ENCODE peak calls at places on chromosomes 1 and 21, in ten cellular contexts. One of them, this sample, is unnamed.

GRCh38 chr1:208298593-208299233 is 54.5 kb upstream of the PLXNA2 start:
- DNase-seq in brain microvascular endothelial cell: no peak
- DNase-seq in neural progenitor cell: no peak
- DNase-seq in mammary epithelial cell: no peak
- DNase-seq in body of pancreas: peak; percentile 80
- DNase-seq in cardiac muscle cell: no peak
- DNase-seq in fibroblast of lung: no peak
- DNase-seq in bronchial epithelial cell: no peak
- DNase-seq in IMR-90: no peak
- DNase-seq in MM.1S: no peak
- DNase-seq in this sample: no peak

GRCh38 chr1:68229927-68230812 is 2.2 kb downstream of the WLS start:
- DNase-seq in brain microvascular endothelial cell: no peak
- DNase-seq in neural progenitor cell: peak; percentile 68
- DNase-seq in mammary epithelial cell: peak; percentile 40
- DNase-seq in body of pancreas: no peak
- DNase-seq in cardiac muscle cell: peak; percentile 52
- DNase-seq in fibroblast of lung: peak; percentile 62
- DNase-seq in bronchial epithelial cell: no peak
- DNase-seq in IMR-90: peak; percentile 47
- DNase-seq in MM.1S: no peak
- DNase-seq in this sample: no peak

GRCh38 chr1:232369451-232369850 is 260.5 kb downstream of the SIPA1L2 start:
- DNase-seq in brain microvascular endothelial cell: peak; percentile 32
- DNase-seq in neural progenitor cell: no peak
- DNase-seq in mammary epithelial cell: no peak
- DNase-seq in body of pancreas: no peak
- DNase-seq in cardiac muscle cell: no peak
- DNase-seq in fibroblast of lung: peak; percentile 30
- DNase-seq in bronchial epithelial cell: peak; percentile 5
- DNase-seq in IMR-90: no peak
- DNase-seq in MM.1S: no peak
- DNase-seq in this sample: no peak

GRCh38 chr21:20739421-20739820 is 258.8 kb upstream of the NCAM2 start:
- DNase-seq in brain microvascular endothelial cell: no peak
- DNase-seq in neural progenitor cell: peak; percentile 7
- DNase-seq in mammary epithelial cell: no peak
- DNase-seq in body of pancreas: no peak
- DNase-seq in cardiac muscle cell: no peak
- DNase-seq in fibroblast of lung: no peak
- DNase-seq in bronchial epithelial cell: no peak
- DNase-seq in IMR-90: no peak
- DNase-seq in MM.1S: peak; percentile 13
- DNase-seq in this sample: no peak

GRCh38 chr1:21337010-21337437 is 46.8 kb upstream of the ECE1 start:
- DNase-seq in brain microvascular endothelial cell: no peak
- DNase-seq in neural progenitor cell: no peak
- DNase-seq in mammary epithelial cell: no peak
- DNase-seq in body of pancreas: no peak
- DNase-seq in cardiac muscle cell: no peak
- DNase-seq in fibroblast of lung: no peak
- DNase-seq in bronchial epithelial cell: no peak
- DNase-seq in IMR-90: no peak
- DNase-seq in MM.1S: no peak
- DNase-seq in this sample: no peak

GRCh38 chr1:54245501-54245900 is 45.5 kb downstream of the MRPL37 start:
- DNase-seq in brain microvascular endothelial cell: no peak
- DNase-seq in neural progenitor cell: no peak
- DNase-seq in mammary epithelial cell: no peak
- DNase-seq in body of pancreas: no peak
- DNase-seq in cardiac muscle cell: no peak
- DNase-seq in fibroblast of lung: peak; percentile 18
- DNase-seq in bronchial epithelial cell: no peak
- DNase-seq in IMR-90: no peak
- DNase-seq in MM.1S: no peak
- DNase-seq in this sample: no peak

GRCh38 chr1:41810446-41810845 is 108.3 kb downstream of the HIVEP3 start:
- DNase-seq in brain microvascular endothelial cell: peak; percentile 35
- DNase-seq in neural progenitor cell: peak; percentile 74
- DNase-seq in mammary epithelial cell: peak; percentile 27
- DNase-seq in body of pancreas: no peak
- DNase-seq in cardiac muscle cell: peak; percentile 71
- DNase-seq in fibroblast of lung: peak; percentile 52
- DNase-seq in bronchial epithelial cell: peak; percentile 27
- DNase-seq in IMR-90: peak; percentile 63
- DNase-seq in MM.1S: peak; percentile 67
- DNase-seq in this sample: no peak

GRCh38 chr1:2236695-2237677 is 8.9 kb downstream of the SKI start:
- DNase-seq in brain microvascular endothelial cell: no peak
- DNase-seq in neural progenitor cell: no peak
- DNase-seq in mammary epithelial cell: no peak
- DNase-seq in body of pancreas: no peak
- DNase-seq in cardiac muscle cell: no peak
- DNase-seq in fibroblast of lung: no peak
- DNase-seq in bronchial epithelial cell: no peak
- DNase-seq in IMR-90: no peak
- DNase-seq in MM.1S: no peak
- DNase-seq in this sample: no peak

GRCh38 chr1:161304927-161305871 is 4.6 kb downstream of the MPZ start:
- DNase-seq in brain microvascular endothelial cell: no peak
- DNase-seq in neural progenitor cell: no peak
- DNase-seq in mammary epithelial cell: no peak
- DNase-seq in body of pancreas: no peak
- DNase-seq in cardiac muscle cell: no peak
- DNase-seq in fibroblast of lung: no peak
- DNase-seq in bronchial epithelial cell: peak; percentile 12
- DNase-seq in IMR-90: no peak
- DNase-seq in MM.1S: no peak
- DNase-seq in this sample: no peak

GRCh38 chr1:156489166-156489934 is 11.2 kb downstream of the MEF2D start:
- DNase-seq in brain microvascular endothelial cell: no peak
- DNase-seq in neural progenitor cell: peak; percentile 77
- DNase-seq in mammary epithelial cell: no peak
- DNase-seq in body of pancreas: peak; percentile 52
- DNase-seq in cardiac muscle cell: no peak
- DNase-seq in fibroblast of lung: no peak
- DNase-seq in bronchial epithelial cell: no peak
- DNase-seq in IMR-90: peak; percentile 36
- DNase-seq in MM.1S: peak; percentile 78
- DNase-seq in this sample: peak; percentile 80

GRCh38 chr1:105138445-105138821 is 1388.7 kb downstream of the AMY1C start:
- DNase-seq in brain microvascular endothelial cell: no peak
- DNase-seq in neural progenitor cell: no peak
- DNase-seq in mammary epithelial cell: no peak
- DNase-seq in body of pancreas: peak; percentile 44
- DNase-seq in cardiac muscle cell: peak; percentile 0
- DNase-seq in fibroblast of lung: no peak
- DNase-seq in bronchial epithelial cell: peak; percentile 39
- DNase-seq in IMR-90: no peak
- DNase-seq in MM.1S: no peak
- DNase-seq in this sample: no peak

DNA sequence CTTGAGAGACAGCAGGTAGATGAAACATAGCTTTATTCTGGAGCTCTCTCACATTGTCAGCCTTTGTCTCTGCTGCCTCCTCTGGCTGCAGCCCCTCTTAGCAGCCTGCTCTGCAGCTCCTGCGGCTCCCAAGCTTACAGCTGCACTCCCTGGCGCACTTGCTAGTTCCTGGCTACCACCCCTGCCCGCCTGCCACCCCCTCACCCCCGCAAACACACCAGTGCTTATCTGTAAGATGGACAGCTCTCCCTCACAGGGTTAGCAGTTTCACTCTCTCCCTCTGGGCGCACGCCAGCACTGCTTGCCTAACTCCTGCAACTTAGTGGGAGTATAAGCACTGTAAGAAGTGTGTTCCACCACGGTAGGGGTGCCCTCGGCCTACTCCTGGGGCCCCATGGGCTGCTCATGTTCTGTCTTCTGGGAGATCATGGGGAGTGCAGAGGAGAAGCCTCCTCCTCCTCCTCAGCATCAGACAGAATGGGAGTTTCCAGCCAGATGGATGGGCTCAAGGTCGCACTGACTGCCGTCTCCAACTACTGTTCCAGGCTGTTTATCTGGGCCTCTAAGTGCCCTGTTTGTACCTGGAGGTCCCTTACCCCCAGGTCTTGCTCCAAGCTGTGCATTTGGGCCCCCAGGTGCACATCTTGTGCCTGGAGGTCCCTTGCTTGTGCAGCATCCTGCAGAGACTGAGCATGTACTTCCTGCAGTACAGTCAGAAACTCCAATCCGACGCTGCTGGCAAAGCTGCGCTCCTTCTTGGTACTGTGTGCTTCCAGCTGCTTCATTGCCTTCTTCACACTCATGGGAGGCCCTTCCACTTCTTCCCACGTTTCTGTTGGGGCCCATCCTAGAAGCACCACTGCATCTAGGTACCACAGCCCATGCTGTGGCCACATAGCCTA is 1388.1 kb downstream of the AMY1C start:
- DNase-seq in brain microvascular endothelial cell: no peak
- DNase-seq in neural progenitor cell: peak; percentile 79
- DNase-seq in mammary epithelial cell: no peak
- DNase-seq in body of pancreas: peak; percentile 11
- DNase-seq in cardiac muscle cell: no peak
- DNase-seq in fibroblast of lung: no peak
- DNase-seq in bronchial epithelial cell: peak; percentile 40
- DNase-seq in IMR-90: no peak
- DNase-seq in MM.1S: peak; percentile 12
- DNase-seq in this sample: peak; percentile 0
- TF ChIP-seq CTCF in brain microvascular endothelial cell: peak; percentile 38
- TF ChIP-seq CTCF in neural progenitor cell: peak; percentile 59
- TF ChIP-seq CTCF in mammary epithelial cell: no peak
- TF ChIP-seq CTCF in body of pancreas: no peak
- TF ChIP-seq CTCF in cardiac muscle cell: no peak
- TF ChIP-seq CTCF in fibroblast of lung: peak; percentile 16
- TF ChIP-seq CTCF in bronchial epithelial cell: peak; percentile 84
- TF ChIP-seq CTCF in IMR-90: no peak
- TF ChIP-seq CTCF in MM.1S: no peak
- TF ChIP-seq CTCF in this sample: peak; percentile 28

DNA sequence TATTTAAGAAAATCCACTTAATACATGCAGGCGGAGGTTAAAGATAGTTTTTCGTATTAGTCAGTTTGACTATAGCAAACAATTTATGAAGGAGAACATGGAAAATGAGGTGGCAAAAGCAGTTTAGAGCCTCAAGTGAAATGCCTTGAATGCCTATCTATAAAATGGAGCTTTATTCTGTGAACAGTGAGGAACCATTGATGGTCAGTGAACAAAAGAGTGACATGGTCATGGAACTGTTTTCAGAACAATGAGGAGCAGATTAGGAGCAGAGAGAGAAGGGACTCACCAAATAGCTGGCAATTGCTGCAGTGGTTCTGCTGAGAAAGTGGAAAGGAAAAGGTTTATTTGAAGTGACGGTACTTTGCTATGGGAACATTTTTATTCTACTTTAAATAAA is 299.8 kb downstream of the DUSP10 start:
- DNase-seq in brain microvascular endothelial cell: no peak
- DNase-seq in neural progenitor cell: peak; percentile 79
- DNase-seq in mammary epithelial cell: no peak
- DNase-seq in body of pancreas: no peak
- DNase-seq in cardiac muscle cell: no peak
- DNase-seq in fibroblast of lung: no peak
- DNase-seq in bronchial epithelial cell: no peak
- DNase-seq in IMR-90: no peak
- DNase-seq in MM.1S: no peak
- DNase-seq in this sample: no peak
- H3K4me3 ChIP-seq in brain microvascular endothelial cell: no peak overlapping the region
- H3K4me3 ChIP-seq in neural progenitor cell: no peak overlapping the region
- H3K4me3 ChIP-seq in mammary epithelial cell: no peak overlapping the region
- H3K4me3 ChIP-seq in body of pancreas: no peak overlapping the region
- H3K4me3 ChIP-seq in cardiac muscle cell: no peak overlapping the region
- H3K4me3 ChIP-seq in fibroblast of lung: no peak overlapping the region
- H3K4me3 ChIP-seq in bronchial epithelial cell: no peak overlapping the region
- H3K4me3 ChIP-seq in IMR-90: no peak overlapping the region
- H3K4me3 ChIP-seq in MM.1S: no peak overlapping the region
- H3K4me3 ChIP-seq in this sample: no peak overlapping the region

DNA sequence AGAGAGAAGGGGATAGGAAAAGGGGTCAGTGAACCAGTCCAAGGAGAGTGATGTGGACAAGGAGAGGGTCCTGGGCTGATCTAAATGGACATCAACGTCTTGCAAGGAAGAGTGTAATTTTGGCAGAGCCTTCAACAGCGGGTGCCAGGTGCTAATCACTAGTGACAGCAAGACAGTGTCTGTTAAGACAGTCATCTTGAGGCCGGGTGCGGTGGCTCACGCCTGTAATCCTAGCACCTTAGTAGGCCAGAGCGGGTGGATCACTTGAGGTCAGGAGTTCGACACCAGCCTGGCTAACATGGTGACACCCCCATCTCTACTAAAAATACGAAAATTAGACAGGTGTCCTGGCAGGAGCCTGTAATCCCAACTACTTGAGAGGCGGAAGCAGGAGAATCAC is 12.2 kb upstream of the PADI6 start:
- DNase-seq in brain microvascular endothelial cell: no peak
- DNase-seq in neural progenitor cell: no peak
- DNase-seq in mammary epithelial cell: no peak
- DNase-seq in body of pancreas: no peak
- DNase-seq in cardiac muscle cell: no peak
- DNase-seq in fibroblast of lung: no peak
- DNase-seq in bronchial epithelial cell: no peak
- DNase-seq in IMR-90: no peak
- DNase-seq in MM.1S: no peak
- DNase-seq in this sample: no peak
- H3K36me3 ChIP-seq in brain microvascular endothelial cell: no peaks in the 10 kb centered on the region
- H3K36me3 ChIP-seq in neural progenitor cell: no peaks in the 10 kb centered on the region
- H3K36me3 ChIP-seq in mammary epithelial cell: no peaks in the 10 kb centered on the region
- H3K36me3 ChIP-seq in body of pancreas: no peaks in the 10 kb centered on the region
- H3K36me3 ChIP-seq in cardiac muscle cell: no peaks in the 10 kb centered on the region
- H3K36me3 ChIP-seq in fibroblast of lung: no peaks in the 10 kb centered on the region
- H3K36me3 ChIP-seq in bronchial epithelial cell: no peaks in the 10 kb centered on the region
- H3K36me3 ChIP-seq in IMR-90: no peaks in the 10 kb centered on the region
- H3K36me3 ChIP-seq in MM.1S: no peaks in the 10 kb centered on the region
- H3K36me3 ChIP-seq in this sample: no peaks in the 10 kb centered on the region

DNA sequence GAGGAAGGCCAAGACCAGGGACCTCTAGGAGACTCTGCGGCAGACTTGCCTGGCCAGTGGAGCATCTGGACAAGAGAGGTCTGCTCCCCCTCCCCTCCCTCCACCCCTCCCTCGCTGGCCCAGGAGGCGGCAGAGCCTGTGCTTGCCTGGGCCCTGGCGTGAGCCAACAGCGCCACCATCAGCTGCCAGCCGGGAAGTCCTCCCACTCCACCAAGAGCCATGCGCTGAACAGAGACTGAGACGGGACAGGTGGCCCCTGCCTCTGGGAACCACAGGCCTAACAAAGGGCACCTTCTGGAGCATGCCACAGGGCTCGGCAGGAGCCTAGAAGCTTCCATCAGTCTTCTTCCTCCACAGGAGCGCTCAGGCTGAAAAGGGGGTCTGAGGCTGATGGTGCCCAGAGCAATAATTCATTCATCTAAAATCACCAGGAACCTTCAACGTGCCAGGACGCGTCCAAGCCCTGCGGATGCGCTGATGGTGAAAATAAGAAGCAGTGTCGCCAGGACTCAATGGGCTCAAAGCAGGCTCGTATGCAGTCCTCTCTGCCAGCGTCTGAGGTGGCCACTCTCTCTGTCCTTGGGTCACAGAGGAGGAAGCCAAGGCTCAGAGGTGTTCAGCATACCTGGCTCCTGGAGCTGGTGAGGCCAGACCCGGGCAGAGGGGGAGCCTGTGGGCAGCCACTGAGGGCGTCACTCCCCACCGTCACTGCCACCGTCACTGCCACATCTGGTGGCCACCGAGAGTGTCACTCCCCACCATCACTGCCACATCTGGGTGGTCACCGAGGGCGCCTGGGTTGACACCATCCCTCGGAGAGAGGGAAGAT is 161.2 kb downstream of the NPHP4 start:
- DNase-seq in brain microvascular endothelial cell: no peak
- DNase-seq in neural progenitor cell: peak; percentile 90
- DNase-seq in mammary epithelial cell: no peak
- DNase-seq in body of pancreas: peak; percentile 41
- DNase-seq in cardiac muscle cell: no peak
- DNase-seq in fibroblast of lung: no peak
- DNase-seq in bronchial epithelial cell: no peak
- DNase-seq in IMR-90: no peak
- DNase-seq in MM.1S: no peak
- DNase-seq in this sample: no peak
- TF ChIP-seq CTCF in brain microvascular endothelial cell: no peak
- TF ChIP-seq CTCF in neural progenitor cell: peak; percentile 87
- TF ChIP-seq CTCF in mammary epithelial cell: no peak
- TF ChIP-seq CTCF in body of pancreas: no peak
- TF ChIP-seq CTCF in cardiac muscle cell: no peak
- TF ChIP-seq CTCF in fibroblast of lung: no peak
- TF ChIP-seq CTCF in bronchial epithelial cell: no peak
- TF ChIP-seq CTCF in IMR-90: no peak
- TF ChIP-seq CTCF in MM.1S: no peak
- TF ChIP-seq CTCF in this sample: peak; percentile 14